ENCODE peak calls at places on chromosomes 11 and 22, in eight cellular contexts. F is glutamatergic neuron, L is GM13977, R is lower lobe of right lung, K is heart right ventricle, C is WTC11, M is SK-N-SH, N is neural progenitor cell. G is an unnamed sample.

GRCh38 chr22:42747701-42748513 is 27.2 kb upstream of the A4GALT start:
- DNase-seq in M (no peak), R (no peak), C (no peak), F (peak; percentile 45), K (peak; percentile 57), L (peak; percentile 15), N (peak; percentile 62), G (no peak)

GRCh38 chr11:94647926-94648325 is 80.8 kb downstream of the PIWIL4 start:
- DNase-seq in M (peak; percentile 40), N (peak; percentile 13), C (no peak), L (no peak), F (no peak), R (no peak), K (peak; percentile 50), G (no peak)

GRCh38 chr22:44337658-44338004 is 24.9 kb upstream of the SHISAL1 start:
- DNase-seq in R (no peak), L (no peak), M (no peak), F (peak; percentile 47), N (peak; percentile 48), C (no peak), K (peak; percentile 36), G (no peak)

GRCh38 chr11:116928102-116928777 is 90.8 kb upstream of the APOA1 start:
- DNase-seq in R (no peak), F (no peak), M (no peak), L (peak; percentile 43), C (no peak), K (no peak), N (no peak), G (no peak)

GRCh38 chr11:81655351-81655750 is 1078.3 kb downstream of the FAM181B start:
- DNase-seq in R (no peak), F (no peak), M (no peak), L (no peak), C (no peak), K (no peak), N (no peak), G (no peak)

GRCh38 chr11:60944504-60945294 is 7.3 kb downstream of the SLC15A3 start:
- DNase-seq in L (no peak), F (no peak), N (no peak), K (no peak), C (no peak), M (no peak), R (no peak), G (no peak)

GRCh38 chr11:126542621-126543020 is 187.1 kb downstream of the ST3GAL4 start:
- DNase-seq in R (no peak), C (no peak), L (no peak), F (no peak), N (no peak), K (no peak), M (no peak), G (no peak)

GRCh38 chr11:122731500-122731913 is 76.0 kb downstream of the UBASH3B start:
- DNase-seq in C (no peak), F (no peak), K (no peak), L (no peak), M (no peak), R (no peak), N (no peak), G (no peak)

GRCh38 chr11:117876341-117877119 is at the start of gene FXYD6:
- DNase-seq in M (peak; percentile 95), F (peak; percentile 73), K (peak; percentile 77), R (no peak), L (no peak), C (peak; percentile 71), N (peak; percentile 92), G (peak; percentile 65)

GRCh38 chr11:67045314-67045713 is 11.3 kb upstream of the RHOD start:
- DNase-seq in N (no peak), M (no peak), F (no peak), C (no peak), R (no peak), K (no peak), L (peak; percentile 69), G (no peak)

GRCh38 chr11:19241260-19242183 is 777 bp upstream of the E2F8 start:
- DNase-seq in F (peak; percentile 26), K (peak; percentile 10), L (peak; percentile 87), R (peak; percentile 61), M (peak; percentile 89), N (peak; percentile 80), C (peak; percentile 76), G (peak; percentile 44)

GRCh38 chr11:68160100-68160695 is 39.0 kb upstream of the CHKA start:
- DNase-seq in L (no peak), C (no peak), M (no peak), N (peak; percentile 25), K (no peak), F (no peak), R (no peak), G (no peak)

GRCh38 chr11:132564120-132564519 is 968.2 kb downstream of the OPCML start:
- DNase-seq in F (no peak), M (no peak), N (no peak), K (no peak), C (no peak), R (no peak), L (no peak), G (no peak)

GRCh38 chr11:13329670-13330401 is 52.2 kb downstream of the BMAL1 start:
- DNase-seq in C (no peak), L (no peak), F (no peak), K (peak; percentile 40), M (peak; percentile 71), N (no peak), R (no peak), G (no peak)

GRCh38 chr22:36288571-36289405 is 35.9 kb downstream of the APOL1 start:
- DNase-seq in L (no peak), K (no peak), F (no peak), C (no peak), R (peak; percentile 49), M (no peak), N (no peak), G (no peak)

GRCh38 chr22:39151329-39151975 is 1.0 kb downstream of the CBX7 start:
- DNase-seq in L (no peak), F (no peak), C (no peak), K (no peak), M (no peak), N (no peak), R (no peak), G (no peak)
- TF ChIP-seq CTCF in L (no peak), F (no peak), C (no peak), K (no peak), M (no peak), N (no peak), R (no peak), G (no peak)

DNA sequence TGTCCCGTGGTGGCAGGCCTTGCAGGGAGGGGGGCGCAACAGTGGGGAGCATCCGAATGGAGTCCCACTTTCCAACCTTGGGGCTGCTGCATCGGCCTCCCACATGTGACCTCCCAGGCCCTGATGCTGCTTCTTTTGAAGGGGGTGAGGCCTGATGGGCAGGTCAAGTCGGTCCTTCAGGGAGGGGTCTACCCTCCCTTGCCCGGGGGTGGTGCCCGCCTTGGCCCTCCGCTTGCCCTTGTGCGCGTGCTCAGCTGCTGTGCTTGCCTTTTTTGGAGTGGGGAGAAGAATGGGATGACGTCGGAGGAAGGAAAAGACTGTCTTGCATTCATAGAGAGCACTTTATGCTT is 66.9 kb downstream of the PRDM11 start:
- DNase-seq in M (no peak), K (no peak), R (no peak), N (no peak), C (no peak), F (no peak), L (no peak), G (no peak)
- TF ChIP-seq CTCF in M (no peak), K (no peak), R (no peak), N (no peak), C (no peak), F (no peak), L (no peak), G (no peak)

DNA sequence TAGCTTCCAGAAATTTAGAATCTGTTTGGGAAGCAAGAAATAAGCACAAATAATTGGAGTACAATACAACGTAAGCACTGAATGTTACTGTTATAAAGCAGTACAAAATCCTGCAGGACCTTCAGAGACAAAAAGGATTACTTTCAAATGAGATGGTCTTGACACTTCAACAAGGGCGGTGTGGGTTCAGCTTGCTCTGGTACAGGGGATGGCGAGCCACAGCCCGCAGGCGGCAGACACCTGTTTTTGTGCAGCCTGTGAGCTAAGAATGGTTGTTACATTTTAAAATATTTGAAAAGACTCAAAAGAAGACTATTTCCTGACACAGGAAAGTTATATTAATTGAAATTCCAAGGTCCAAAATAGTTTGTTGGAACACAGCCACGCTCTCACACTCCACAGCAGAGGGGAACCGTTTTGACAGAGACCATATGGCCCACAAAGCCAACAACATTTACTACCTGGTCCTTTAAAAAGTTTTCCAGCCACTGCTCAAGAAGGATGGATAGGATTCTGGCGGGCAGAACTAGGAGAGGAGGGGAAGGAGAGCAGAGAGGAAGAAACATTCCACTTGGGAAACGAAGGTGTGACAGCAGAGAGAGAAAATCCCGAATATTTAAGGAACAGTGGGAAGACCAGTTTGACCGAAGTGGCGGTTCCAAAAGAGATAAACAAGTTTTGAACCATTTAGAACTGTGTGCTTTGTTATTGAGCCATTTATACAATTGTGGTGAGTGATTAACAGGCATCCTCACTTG is 6.3 kb downstream of the PRDM10 start:
- DNase-seq in M (no peak), N (no peak), F (no peak), C (no peak), K (peak; percentile 16), R (no peak), L (no peak), G (no peak)
- TF ChIP-seq CTCF in M (no peak), N (no peak), F (no peak), C (no peak), K (no peak), R (no peak), L (no peak), G (no peak)

GRCh38 chr22:25362883-25363240 is 143.4 kb downstream of the CRYBB2 start:
- DNase-seq in K (no peak), L (no peak), C (no peak), M (no peak), N (no peak), R (peak; percentile 18), F (no peak), G (no peak)

GRCh38 chr22:25360891-25361645 is 141.6 kb downstream of the CRYBB2 start:
- DNase-seq in M (no peak), K (no peak), F (peak; percentile 11), C (no peak), L (no peak), R (peak; percentile 12), N (no peak), G (no peak)

GRCh38 chr22:25363474-25363873 is 144.0 kb downstream of the CRYBB2 start:
- DNase-seq in M (no peak), L (no peak), R (peak; percentile 13), F (peak; percentile 12), C (no peak), N (no peak), K (no peak), G (no peak)

GRCh38 chr22:25361899-25362214 is 142.4 kb downstream of the CRYBB2 start:
- DNase-seq in K (no peak), N (no peak), M (no peak), R (no peak), F (no peak), C (no peak), L (no peak), G (no peak)

GRCh38 chr22:25362215-25362882 is 142.9 kb downstream of the CRYBB2 start:
- DNase-seq in K (peak; percentile 67), L (peak; percentile 88), F (peak; percentile 95), R (peak; percentile 64), M (peak; percentile 83), C (peak; percentile 84), N (peak; percentile 82), G (peak; percentile 90)
- TF ChIP-seq CTCF in K (peak; percentile 88), L (peak; percentile 94), F (peak; percentile 99), R (peak; percentile 92), M (peak; percentile 64), C (peak; percentile 42), N (peak; percentile 90), G (peak; percentile 89)